ENCODE peak calls at places on chromosome 16, in ten cellular contexts. D is sigmoid colon; G is kidney tubule cell; J is adrenal gland; Q is iris pigment epithelial cell; B is GM03348; T is nephron progenitor cell; A is activated CD4-positive, alpha-beta T cell treated with anti-CD3 and anti-CD28 coated beads, Interleukin-2, amount 10 ng/mL, durations not matched to agents 7 days and 5 days; X is stimulated activated CD8-positive, alpha-beta memory T cell treated with anti-CD3 and anti-CD28 coated beads, Interleukin-2, amount 100 ng/mL, for 48 hours; L is M059J. I is an unnamed sample.

GRCh38 chr16:62079236-62079635 is 43.0 kb upstream of the CDH8 start:
- DNase-seq in D (no peak), G (no peak), J (no peak), Q (no peak), B (no peak), T (no peak), A (no peak), X (no peak), L (peak; percentile 47), I (no peak)

GRCh38 chr16:54647216-54647615 is 283.4 kb upstream of the IRX5 start:
- DNase-seq in D (no peak), G (no peak), J (no peak), Q (no peak), B (no peak), T (no peak), A (no peak), X (no peak), L (no peak), I (no peak)

GRCh38 chr16:68499011-68499410 is 40.1 kb upstream of the ZFP90 start:
- DNase-seq in D (no peak), G (no peak), J (no peak), Q (no peak), B (no peak), T (no peak), A (no peak), X (no peak), L (peak; percentile 37), I (no peak)

GRCh38 chr16:89841275-89841674 is 13.0 kb downstream of the SPIRE2 start:
- DNase-seq in D (no peak), G (no peak), J (no peak), Q (no peak), B (no peak), T (no peak), A (peak; percentile 54), X (peak; percentile 71), L (no peak), I (no peak)

GRCh38 chr16:48206594-48207242 is 37.4 kb upstream of the LONP2 start:
- DNase-seq in D (no peak), G (peak; percentile 27), J (no peak), Q (no peak), B (no peak), T (no peak), A (no peak), X (no peak), L (peak; percentile 39), I (no peak)

GRCh38 chr16:9039208-9039607 is 52.2 kb upstream of the HAPSTR1 start:
- DNase-seq in D (no peak), G (no peak), J (no peak), Q (peak; percentile 38), B (no peak), T (peak; percentile 12), A (peak; percentile 31), X (no peak), L (no peak), I (no peak)

GRCh38 chr16:21685034-21685455 is 21.3 kb downstream of the OTOA start:
- DNase-seq in D (no peak), G (no peak), J (no peak), Q (no peak), B (no peak), T (peak; percentile 78), A (no peak), X (no peak), L (no peak), I (no peak)

GRCh38 chr16:57341062-57341440 is 17.5 kb upstream of the CCL22 start:
- DNase-seq in D (no peak), G (no peak), J (no peak), Q (no peak), B (no peak), T (no peak), A (no peak), X (no peak), L (no peak), I (no peak)

GRCh38 chr16:51967566-51967965 is 579.4 kb downstream of the TOX3 start:
- DNase-seq in D (no peak), G (no peak), J (no peak), Q (no peak), B (no peak), T (peak; percentile 15), A (no peak), X (no peak), L (no peak), I (no peak)

GRCh38 chr16:48381201-48381600 is 4.0 kb downstream of the SIAH1 start:
- DNase-seq in D (no peak), G (no peak), J (peak; percentile 30), Q (peak; percentile 79), B (no peak), T (no peak), A (no peak), X (no peak), L (peak; percentile 74), I (no peak)

GRCh38 chr16:67393111-67393789 is at the start of gene TPPP3:
- DNase-seq in D (peak; percentile 95), G (peak; percentile 75), J (peak; percentile 80), Q (peak; percentile 80), B (peak; percentile 92), T (peak; percentile 94), A (peak; percentile 33), X (peak; percentile 37), L (peak; percentile 77), I (no peak)

GRCh38 chr16:3961449-3961849 is 80.9 kb upstream of the CREBBP start:
- DNase-seq in D (no peak), G (peak; percentile 73), J (no peak), Q (no peak), B (peak; percentile 64), T (no peak), A (no peak), X (no peak), L (peak; percentile 80), I (no peak)

GRCh38 chr16:1876468-1876867 is 4.5 kb upstream of the MEIOB start:
- DNase-seq in D (peak; percentile 20), G (no peak), J (no peak), Q (no peak), B (no peak), T (no peak), A (no peak), X (no peak), L (no peak), I (no peak)

GRCh38 chr16:15055141-15056053 is 477 bp downstream of the NTAN1 start:
- DNase-seq in D (peak; percentile 82), G (no peak), J (peak; percentile 59), Q (peak; percentile 34), B (peak; percentile 58), T (no peak), A (peak; percentile 68), X (peak; percentile 46), L (peak; percentile 49), I (no peak)

GRCh38 chr16:68197250-68197649 is 38.7 kb downstream of the ESRP2 start:
- DNase-seq in D (no peak), G (peak; percentile 91), J (no peak), Q (peak; percentile 55), B (no peak), T (no peak), A (no peak), X (no peak), L (peak; percentile 16), I (no peak)